ENCODE peak calls at places on chromosomes 2 and 18, in ten cellular contexts. R, W, C, T, E, V, U, N, B and S are unnamed samples.

GRCh38 chr18:13488281-13488929 is 238.0 kb downstream of the FAM210A start:
- DNase-seq in T (no peak), U (no peak), E (no peak), N (no peak), W (no peak), B (no peak), R (no peak), C (no peak), V (no peak), S (no peak)

GRCh38 chr2:88603146-88603545 is 24.1 kb downstream of the EIF2AK3 start:
- DNase-seq in C (no peak), R (no peak), T (no peak), E (no peak), N (no peak), B (no peak), U (no peak), V (no peak), W (peak; percentile 71), S (no peak)

GRCh38 chr2:46082531-46083485 is 214.4 kb upstream of the EPAS1 start:
- DNase-seq in V (no peak), T (no peak), W (peak; percentile 96), C (peak; percentile 23), R (no peak), U (no peak), E (peak; percentile 81), N (no peak), B (peak; percentile 51), S (no peak)

GRCh38 chr2:159042115-159042850 is 73.8 kb downstream of the TANC1 start:
- DNase-seq in E (no peak), R (no peak), N (no peak), W (no peak), B (no peak), T (no peak), U (no peak), V (no peak), C (no peak), S (no peak)

GRCh38 chr2:191333911-191334357 is 88.7 kb downstream of the MYO1B start:
- DNase-seq in B (no peak), C (no peak), W (peak; percentile 97), T (no peak), V (no peak), R (no peak), U (peak; percentile 86), N (no peak), E (no peak), S (peak; percentile 59)

GRCh38 chr2:150060341-150060740 is 427.1 kb downstream of the RND3 start:
- DNase-seq in V (no peak), B (no peak), N (no peak), R (no peak), C (no peak), U (no peak), T (peak; percentile 68), E (no peak), W (no peak), S (no peak)

GRCh38 chr2:161651547-161651946 is 27.3 kb downstream of the SLC4A10 start:
- DNase-seq in V (no peak), E (peak; percentile 63), B (no peak), C (no peak), U (no peak), W (no peak), R (no peak), T (no peak), N (no peak), S (no peak)

GRCh38 chr2:154368148-154368547 is 330.3 kb upstream of the KCNJ3 start:
- DNase-seq in U (no peak), R (no peak), N (no peak), T (no peak), E (no peak), W (no peak), C (no peak), V (no peak), B (no peak), S (no peak)

GRCh38 chr2:165391791-165392190 is 77.7 kb upstream of the CSRNP3 start:
- DNase-seq in U (no peak), V (no peak), W (no peak), R (no peak), N (no peak), T (no peak), E (no peak), C (no peak), B (no peak), S (no peak)

GRCh38 chr2:42865884-42866861 is 73.8 kb upstream of the HAAO start:
- DNase-seq in R (no peak), N (no peak), V (no peak), C (no peak), B (no peak), T (no peak), E (no peak), W (no peak), U (no peak), S (no peak)

GRCh38 chr2:42868096-42868495 is 75.7 kb upstream of the HAAO start:
- DNase-seq in E (no peak), C (no peak), R (no peak), B (no peak), W (no peak), U (no peak), V (no peak), N (no peak), T (no peak), S (no peak)

GRCh38 chr2:42864641-42865280 is 72.4 kb upstream of the HAAO start:
- DNase-seq in W (no peak), V (no peak), U (no peak), R (no peak), N (no peak), C (no peak), E (no peak), B (no peak), T (no peak), S (no peak)

GRCh38 chr2:42868874-42869273 is 76.5 kb upstream of the HAAO start:
- DNase-seq in B (no peak), V (no peak), U (no peak), N (no peak), C (no peak), E (no peak), T (no peak), R (no peak), W (no peak), S (no peak)

DNA sequence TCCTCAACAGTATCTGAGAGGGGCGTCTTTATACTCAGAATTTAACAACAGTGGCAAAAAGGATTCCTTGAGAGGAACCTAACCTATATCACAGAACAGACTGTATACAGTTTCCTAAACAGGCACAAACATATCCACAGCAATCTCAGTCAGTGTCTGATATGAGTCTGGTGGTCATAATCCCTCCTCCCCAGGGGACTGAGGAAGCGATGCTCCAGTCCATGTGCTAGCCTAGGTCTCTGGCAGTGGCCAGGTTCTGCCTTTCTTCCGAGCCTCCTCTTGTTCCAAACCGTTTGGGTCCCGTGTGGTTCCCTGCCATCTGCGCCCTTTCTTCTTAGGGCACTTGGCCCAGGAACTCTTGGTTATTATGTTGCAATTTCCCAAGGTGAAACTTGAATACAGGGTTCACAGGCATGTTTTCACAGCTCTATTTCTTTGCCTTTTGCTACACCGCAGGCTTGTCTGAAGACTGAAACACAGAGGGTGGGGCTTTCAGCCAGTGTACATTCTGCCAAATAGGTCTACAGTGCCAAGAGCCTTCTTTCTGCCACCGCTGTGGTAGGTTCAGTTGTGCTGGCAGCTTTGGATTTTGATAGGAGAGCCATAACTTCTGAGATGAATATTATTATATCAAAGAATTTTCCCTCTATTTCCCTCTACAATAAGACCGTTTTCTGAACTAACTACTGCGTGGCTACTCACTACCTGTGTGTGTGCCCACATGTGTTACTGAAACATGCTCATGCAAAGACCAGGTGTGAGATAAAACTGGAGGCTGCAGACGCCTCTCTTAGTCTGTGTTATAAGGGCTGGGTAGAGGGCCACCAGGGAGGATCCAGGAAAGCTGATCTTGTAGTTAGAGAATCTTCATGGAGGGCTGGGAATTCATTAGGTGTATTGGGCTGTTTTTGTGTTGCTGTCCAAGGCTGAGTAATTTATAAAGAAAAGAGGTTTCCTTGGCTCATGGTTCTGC is 75.0 kb upstream of the HAAO start:
- DNase-seq in R (no peak), T (no peak), B (peak; percentile 26), C (no peak), V (no peak), E (no peak), N (no peak), U (no peak), W (no peak), S (no peak)
- H3K27ac ChIP-seq in R (peak overlapping the region; percentile 33), T (no peak overlapping the region), B (peak overlapping the region; percentile 42), C (peak overlapping the region; percentile 48), V (no peak overlapping the region), E (peak overlapping the region; percentile 48), N (peak overlapping the region; percentile 80), U (no peak overlapping the region), W (no peak overlapping the region), S (no peak overlapping the region)

GRCh38 chr2:30224147-30224546 is 7.2 kb upstream of the LBH start:
- DNase-seq in B (no peak), T (no peak), W (no peak), R (no peak), C (peak; percentile 20), V (no peak), N (no peak), E (no peak), U (no peak), S (no peak)

GRCh38 chr2:30223413-30223874 is 7.9 kb upstream of the LBH start:
- DNase-seq in N (no peak), V (no peak), R (no peak), U (no peak), B (no peak), E (no peak), W (no peak), C (peak; percentile 20), T (no peak), S (no peak)

GRCh38 chr2:30226144-30227032 is 4.9 kb upstream of the LBH start:
- DNase-seq in T (no peak), B (no peak), W (peak; percentile 93), V (no peak), N (no peak), R (no peak), E (no peak), C (no peak), U (peak; percentile 74), S (no peak)

GRCh38 chr2:30222636-30223360 is 8.5 kb upstream of the LBH start:
- DNase-seq in E (no peak), C (no peak), T (no peak), U (no peak), R (no peak), B (no peak), N (no peak), W (no peak), V (no peak), S (no peak)

GRCh38 chr2:30225131-30225762 is 6.1 kb upstream of the LBH start:
- DNase-seq in E (no peak), N (no peak), R (peak; percentile 84), W (peak; percentile 86), B (no peak), V (peak; percentile 42), T (no peak), C (peak; percentile 52), U (peak; percentile 61), S (peak; percentile 56)
- H3K27ac ChIP-seq in E (peak overlapping the region; percentile 92), N (peak overlapping the region; percentile 82), R (peak overlapping the region; percentile 85), W (peak overlapping the region; percentile 75), B (peak overlapping the region; percentile 56), V (peak overlapping the region; percentile 94), T (no peak overlapping the region), C (peak overlapping the region; percentile 67), U (peak overlapping the region; percentile 36), S (peak overlapping the region; percentile 94)

GRCh38 chr18:9684901-9685738 is 23.0 kb upstream of the RAB31 start:
- DNase-seq in V (no peak), W (peak; percentile 80), N (peak; percentile 74), T (no peak), C (no peak), R (no peak), B (no peak), E (no peak), U (peak; percentile 43), S (no peak)
- H3K27ac ChIP-seq in V (no peak overlapping the region), W (no peak overlapping the region), N (peak overlapping the region; percentile 79), T (no peak overlapping the region), C (peak overlapping the region; percentile 31), R (peak overlapping the region; percentile 45), B (peak overlapping the region; percentile 69), E (no peak overlapping the region), U (peak overlapping the region; percentile 10), S (peak overlapping the region; percentile 34)

GRCh38 chr2:210210185-210210584 is 15.1 kb downstream of the ACADL start:
- DNase-seq in R (no peak), B (no peak), W (no peak), T (no peak), C (no peak), U (no peak), V (no peak), N (no peak), E (no peak), S (no peak)
- H3K27ac ChIP-seq in R (no peak overlapping the region), B (no peak overlapping the region), W (no peak overlapping the region), T (no peak overlapping the region), C (no peak overlapping the region), U (no peak overlapping the region), V (no peak overlapping the region), N (no peak overlapping the region), E (no peak overlapping the region), S (no peak overlapping the region)